ENCODE peak calls at places on chromosomes 5 and 9, in four cellular contexts. One of them, this sample, is unnamed.

GRCh38 chr9:71681708-71682268 is 86.5 kb downstream of the CEMIP2 start:
- DNase-seq in A549: peak
- DNase-seq in thyroid gland: no peak
- DNase-seq in esophagus squamous epithelium: no peak
- DNase-seq in this sample: no peak

GRCh38 chr5:141753971-141754713 is 72.1 kb upstream of the ARAP3 start:
- DNase-seq in A549: peak
- DNase-seq in thyroid gland: peak
- DNase-seq in esophagus squamous epithelium: no peak
- DNase-seq in this sample: peak

GRCh38 chr5:142871056-142871879 is 101.1 kb downstream of the ARHGAP26 start:
- DNase-seq in A549: no peak
- DNase-seq in thyroid gland: peak
- DNase-seq in esophagus squamous epithelium: no peak
- DNase-seq in this sample: no peak

GRCh38 chr5:170534941-170535340 is 31.1 kb downstream of the KCNIP1 start:
- DNase-seq in A549: no peak
- DNase-seq in thyroid gland: no peak
- DNase-seq in esophagus squamous epithelium: no peak
- DNase-seq in this sample: no peak

GRCh38 chr9:97673922-97674321 is 23.2 kb downstream of the XPA start:
- DNase-seq in A549: no peak
- DNase-seq in thyroid gland: no peak
- DNase-seq in esophagus squamous epithelium: no peak
- DNase-seq in this sample: no peak

GRCh38 chr5:61969347-61969746 is 336.7 kb upstream of the KIF2A start:
- DNase-seq in A549: no peak
- DNase-seq in thyroid gland: no peak
- DNase-seq in esophagus squamous epithelium: no peak
- DNase-seq in this sample: no peak

GRCh38 chr5:43037929-43038510 is 2.1 kb downstream of the ANXA2R start:
- DNase-seq in A549: no peak
- DNase-seq in thyroid gland: no peak
- DNase-seq in esophagus squamous epithelium: no peak
- DNase-seq in this sample: no peak

GRCh38 chr5:76291305-76292077 is 111.6 kb upstream of the IQGAP2 start:
- DNase-seq in A549: no peak
- DNase-seq in thyroid gland: peak
- DNase-seq in esophagus squamous epithelium: no peak
- DNase-seq in this sample: no peak

GRCh38 chr5:161064800-161065199 is 212.8 kb upstream of the ATP10B start:
- DNase-seq in A549: no peak
- DNase-seq in thyroid gland: no peak
- DNase-seq in esophagus squamous epithelium: no peak
- DNase-seq in this sample: no peak

GRCh38 chr5:3197699-3198098 is 397.9 kb upstream of the IRX1 start:
- DNase-seq in A549: no peak
- DNase-seq in thyroid gland: no peak
- DNase-seq in esophagus squamous epithelium: no peak
- DNase-seq in this sample: no peak

GRCh38 chr5:1110930-1111726 is 735 bp downstream of the SLC12A7 start:
- DNase-seq in A549: peak
- DNase-seq in thyroid gland: peak
- DNase-seq in esophagus squamous epithelium: no peak
- DNase-seq in this sample: no peak

GRCh38 chr5:95029569-95030366 is 255.1 kb downstream of the MCTP1 start:
- DNase-seq in A549: no peak
- DNase-seq in thyroid gland: no peak
- DNase-seq in esophagus squamous epithelium: no peak
- DNase-seq in this sample: no peak

GRCh38 chr9:72980183-72980582 is 27.3 kb upstream of the ALDH1A1 start:
- DNase-seq in A549: no peak
- DNase-seq in thyroid gland: no peak
- DNase-seq in esophagus squamous epithelium: no peak
- DNase-seq in this sample: no peak

GRCh38 chr9:79611091-79611614 is 39.4 kb downstream of the TLE4 start:
- DNase-seq in A549: no peak
- DNase-seq in thyroid gland: no peak
- DNase-seq in esophagus squamous epithelium: no peak
- DNase-seq in this sample: peak

GRCh38 chr9:133351908-133352634 is 4.1 kb downstream of the RPL7A start:
- DNase-seq in A549: peak
- DNase-seq in thyroid gland: no peak
- DNase-seq in esophagus squamous epithelium: no peak
- DNase-seq in this sample: no peak

GRCh38 chr5:386432-387341 is 56.3 kb upstream of the EXOC3 start:
- DNase-seq in A549: no peak
- DNase-seq in thyroid gland: no peak
- DNase-seq in esophagus squamous epithelium: no peak
- DNase-seq in this sample: no peak

GRCh38 chr5:137054792-137055191 is 444.3 kb downstream of the SPOCK1 start:
- DNase-seq in A549: no peak
- DNase-seq in thyroid gland: no peak
- DNase-seq in esophagus squamous epithelium: no peak
- DNase-seq in this sample: no peak

GRCh38 chr5:93603191-93603590 is 20.2 kb downstream of the NR2F1 start:
- DNase-seq in A549: no peak
- DNase-seq in thyroid gland: no peak
- DNase-seq in esophagus squamous epithelium: no peak
- DNase-seq in this sample: no peak

GRCh38 chr5:93604119-93604963 is 21.3 kb downstream of the NR2F1 start:
- DNase-seq in A549: no peak
- DNase-seq in thyroid gland: no peak
- DNase-seq in esophagus squamous epithelium: no peak
- DNase-seq in this sample: no peak

GRCh38 chr5:93601433-93602175 is 18.6 kb downstream of the NR2F1 start:
- DNase-seq in A549: no peak
- DNase-seq in thyroid gland: no peak
- DNase-seq in esophagus squamous epithelium: no peak
- DNase-seq in this sample: no peak

GRCh38 chr5:93602261-93603149 is 19.5 kb downstream of the NR2F1 start:
- DNase-seq in A549: no peak
- DNase-seq in thyroid gland: no peak
- DNase-seq in esophagus squamous epithelium: no peak
- DNase-seq in this sample: no peak

DNA sequence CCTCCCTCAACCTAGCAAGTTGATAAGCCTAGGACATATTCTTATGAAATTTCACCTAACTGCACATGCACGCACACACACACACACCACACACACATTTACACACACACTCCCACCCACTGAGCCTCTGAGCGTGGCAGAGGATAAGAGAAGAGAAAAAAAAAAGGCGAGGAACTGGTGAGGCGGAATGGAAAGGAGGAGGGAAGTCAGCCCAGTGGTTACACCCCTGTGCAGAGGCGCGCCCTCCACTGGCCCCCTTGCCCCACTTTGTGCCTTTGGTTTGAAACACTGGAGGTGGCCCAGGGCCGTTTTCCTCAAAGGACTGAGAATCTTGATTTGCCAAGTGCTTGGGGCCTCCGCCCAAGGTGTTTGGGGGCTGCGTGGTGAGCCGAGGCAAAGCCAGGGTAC is 20.7 kb downstream of the NR2F1 start:
- DNase-seq in A549: no peak
- DNase-seq in thyroid gland: no peak
- DNase-seq in esophagus squamous epithelium: no peak
- DNase-seq in this sample: no peak
- TF ChIP-seq POLR2A in A549: no peak
- TF ChIP-seq POLR2A in thyroid gland: no peak
- TF ChIP-seq POLR2A in esophagus squamous epithelium: no peak
- TF ChIP-seq POLR2A in this sample: no peak

DNA sequence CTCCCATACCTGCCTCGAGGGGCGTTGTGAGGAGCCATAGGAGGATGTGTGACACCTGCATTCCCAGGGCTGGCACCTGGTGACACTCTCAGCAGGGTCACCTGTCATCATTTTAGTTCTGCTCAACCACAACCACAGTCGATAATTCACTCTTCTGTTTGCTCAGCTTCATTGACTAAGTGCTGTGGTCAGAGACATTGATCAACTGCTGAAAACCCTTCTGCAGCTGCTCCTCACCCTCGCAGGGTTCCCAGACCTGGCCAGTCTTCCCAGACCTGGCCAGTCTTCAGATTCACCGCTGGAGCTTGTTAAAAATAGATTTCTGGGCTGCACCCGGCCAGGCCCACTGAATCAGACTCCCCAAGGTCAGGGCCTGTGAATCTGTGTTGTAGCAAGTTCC is 92.8 kb downstream of the MVB12B start:
- DNase-seq in A549: no peak
- DNase-seq in thyroid gland: no peak
- DNase-seq in esophagus squamous epithelium: no peak
- DNase-seq in this sample: no peak
- H3K27ac ChIP-seq in A549: peak
- H3K27ac ChIP-seq in thyroid gland: no peak
- H3K27ac ChIP-seq in esophagus squamous epithelium: no peak
- H3K27ac ChIP-seq in this sample: no peak

GRCh38 chr5:68383888-68384310 is 168.3 kb downstream of the PIK3R1 start:
- DNase-seq in A549: no peak
- DNase-seq in thyroid gland: no peak
- DNase-seq in esophagus squamous epithelium: no peak
- DNase-seq in this sample: no peak

GRCh38 chr5:68382640-68383039 is 167.1 kb downstream of the PIK3R1 start:
- DNase-seq in A549: no peak
- DNase-seq in thyroid gland: no peak
- DNase-seq in esophagus squamous epithelium: no peak
- DNase-seq in this sample: no peak

GRCh38 chr5:68381909-68382308 is 166.4 kb downstream of the PIK3R1 start:
- DNase-seq in A549: no peak
- DNase-seq in thyroid gland: no peak
- DNase-seq in esophagus squamous epithelium: no peak
- DNase-seq in this sample: peak

GRCh38 chr5:68387107-68387506 is 171.6 kb downstream of the PIK3R1 start:
- DNase-seq in A549: no peak
- DNase-seq in thyroid gland: no peak
- DNase-seq in esophagus squamous epithelium: no peak
- DNase-seq in this sample: no peak

GRCh38 chr5:68384936-68385594 is 169.5 kb downstream of the PIK3R1 start:
- DNase-seq in A549: no peak
- DNase-seq in thyroid gland: no peak
- DNase-seq in esophagus squamous epithelium: no peak
- DNase-seq in this sample: no peak
- H3K4me3 ChIP-seq in A549: no peak
- H3K4me3 ChIP-seq in thyroid gland: no peak
- H3K4me3 ChIP-seq in esophagus squamous epithelium: no peak
- H3K4me3 ChIP-seq in this sample: no peak

GRCh38 chr9:114505187-114506081 is at the start of gene WHRN:
- DNase-seq in A549: peak
- DNase-seq in thyroid gland: peak
- DNase-seq in esophagus squamous epithelium: peak
- DNase-seq in this sample: peak
- TF ChIP-seq POLR2A in A549: peak
- TF ChIP-seq POLR2A in thyroid gland: peak
- TF ChIP-seq POLR2A in esophagus squamous epithelium: peak
- TF ChIP-seq POLR2A in this sample: peak

DNA sequence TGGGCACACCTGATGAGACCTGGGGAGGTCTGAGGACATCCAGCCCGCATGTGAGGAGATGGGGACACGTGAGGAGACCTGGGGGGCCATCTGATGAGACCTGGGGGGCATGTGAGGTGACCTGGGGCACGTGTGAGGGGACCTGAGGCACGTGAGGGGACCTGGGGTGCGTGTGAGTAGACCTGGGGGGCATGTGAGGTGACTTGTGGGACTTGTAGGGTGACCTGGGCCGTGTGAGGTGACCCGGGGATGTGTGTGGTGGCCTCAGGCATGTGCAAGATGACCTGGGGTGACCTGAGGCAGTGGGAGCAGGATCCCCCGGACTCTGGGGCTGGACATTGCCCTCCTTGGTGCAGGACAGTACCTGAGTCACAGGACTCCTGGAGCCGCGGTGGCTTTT is 30.6 kb downstream of the PNPLA7 start:
- DNase-seq in A549: no peak
- DNase-seq in thyroid gland: no peak
- DNase-seq in esophagus squamous epithelium: no peak
- DNase-seq in this sample: no peak
- H3K27ac ChIP-seq in A549: no peak
- H3K27ac ChIP-seq in thyroid gland: no peak
- H3K27ac ChIP-seq in esophagus squamous epithelium: no peak
- H3K27ac ChIP-seq in this sample: no peak

GRCh38 chr9:35756275-35756742 is 2.2 kb upstream of the MSMP start:
- DNase-seq in A549: no peak
- DNase-seq in thyroid gland: peak
- DNase-seq in esophagus squamous epithelium: no peak
- DNase-seq in this sample: peak
- H3K4me3 ChIP-seq in A549: peak
- H3K4me3 ChIP-seq in thyroid gland: no peak
- H3K4me3 ChIP-seq in esophagus squamous epithelium: peak
- H3K4me3 ChIP-seq in this sample: peak

This sample was measured in tibial nerve.